ENCODE peak calls at places on chromosomes 16 and 17, in seven cellular contexts. J, O, F, Z, H, A and B are unnamed samples. For H3K4me1, the result is how much of the 10 kb centered on the place peaks cover.

GRCh38 chr17:78224226-78225087 is 7.0 kb upstream of the TMEM235 start:
- DNase-seq in A (no peak), Z (no peak), F (no peak), H (no peak), O (no peak), J (no peak), B (no peak)

GRCh38 chr16:30924086-30924714 is 828 bp downstream of the FBXL19 start:
- DNase-seq in J (peak), A (no peak), O (no peak), F (no peak), Z (no peak), H (no peak), B (no peak)

GRCh38 chr17:66437466-66438026 is 135.1 kb downstream of the PRKCA start:
- DNase-seq in O (no peak), F (no peak), Z (no peak), J (no peak), H (no peak), A (no peak), B (no peak)

GRCh38 chr16:16042076-16042475 is 92.7 kb downstream of the ABCC1 start:
- DNase-seq in F (peak), O (no peak), H (peak), Z (no peak), A (no peak), J (no peak), B (no peak)

GRCh38 chr16:87963400-87963799 is 12.2 kb downstream of the BANP start:
- DNase-seq in A (no peak), H (peak), J (no peak), Z (no peak), F (peak), O (no peak), B (peak)

GRCh38 chr16:27475561-27475960 is 73.6 kb downstream of the IL21R start:
- DNase-seq in O (no peak), H (peak), Z (no peak), J (no peak), A (no peak), F (no peak), B (no peak)

GRCh38 chr17:45110676-45111611 is 21.4 kb downstream of the PLCD3 start:
- DNase-seq in Z (no peak), F (no peak), O (no peak), H (peak), A (no peak), J (no peak), B (no peak)

GRCh38 chr16:69131749-69132423 is 502 bp downstream of the CHTF8 start:
- DNase-seq in H (peak), Z (peak), J (peak), O (peak), A (peak), F (peak), B (peak)

GRCh38 chr17:76504117-76504516 is 2.9 kb upstream of the RHBDF2 start:
- DNase-seq in O (no peak), A (no peak), J (peak), Z (no peak), H (no peak), F (peak), B (no peak)

GRCh38 chr16:984106-984505 is 2.5 kb downstream of the SOX8 start:
- DNase-seq in J (peak), Z (no peak), F (no peak), A (no peak), O (no peak), H (no peak), B (no peak)

GRCh38 chr16:87457724-87458423 is 35.0 kb downstream of the ZCCHC14 start:
- DNase-seq in F (peak), A (peak), O (no peak), H (peak), Z (no peak), J (no peak), B (no peak)

GRCh38 chr17:15999974-16000827 is 577 bp downstream of the TTC19 start:
- DNase-seq in F (peak), O (no peak), Z (no peak), J (peak), H (peak), A (no peak), B (no peak)

GRCh38 chr17:28693866-28694265 is 17.8 kb downstream of the PROCA1 start:
- DNase-seq in H (no peak), O (no peak), J (no peak), Z (no peak), F (no peak), A (no peak), B (no peak)

GRCh38 chr16:55543470-55543869 is 23.0 kb upstream of the CAPNS2 start:
- DNase-seq in F (peak), A (no peak), H (no peak), O (no peak), J (peak), Z (no peak), B (no peak)

GRCh38 chr17:48062273-48062672 is 14.1 kb downstream of the NFE2L1 start:
- DNase-seq in F (no peak), J (no peak), O (no peak), A (no peak), H (no peak), Z (no peak), B (no peak)

GRCh38 chr16:9885876-9886275 is 296.4 kb downstream of the GRIN2A start:
- DNase-seq in Z (no peak), O (no peak), F (no peak), A (no peak), J (no peak), H (no peak), B (no peak)

GRCh38 chr16:28492511-28492910 is 637 bp upstream of the CLN3 start:
- DNase-seq in J (no peak), F (no peak), Z (no peak), A (no peak), H (no peak), O (no peak), B (no peak)
- H3K4me3 ChIP-seq in J (peak), F (peak), Z (peak), A (peak), H (peak), O (peak), B (peak)

GRCh38 chr16:11254913-11255736 is 879 bp downstream of the SOCS1 start:
- DNase-seq in H (peak), F (peak), Z (peak), O (peak), J (peak), A (no peak), B (peak)
- H3K4me1 ChIP-seq in H (under half), F (under half), Z (under half), O (under half), J (under half), A (under half), B (half or more)

GRCh38 chr17:7579839-7580630 is 597 bp downstream of the CD68 start:
- DNase-seq in F (no peak), O (no peak), H (no peak), J (no peak), A (no peak), Z (no peak), B (no peak)
- H3K4me3 ChIP-seq in F (no peak), O (peak), H (no peak), J (no peak), A (no peak), Z (peak), B (peak)

DNA sequence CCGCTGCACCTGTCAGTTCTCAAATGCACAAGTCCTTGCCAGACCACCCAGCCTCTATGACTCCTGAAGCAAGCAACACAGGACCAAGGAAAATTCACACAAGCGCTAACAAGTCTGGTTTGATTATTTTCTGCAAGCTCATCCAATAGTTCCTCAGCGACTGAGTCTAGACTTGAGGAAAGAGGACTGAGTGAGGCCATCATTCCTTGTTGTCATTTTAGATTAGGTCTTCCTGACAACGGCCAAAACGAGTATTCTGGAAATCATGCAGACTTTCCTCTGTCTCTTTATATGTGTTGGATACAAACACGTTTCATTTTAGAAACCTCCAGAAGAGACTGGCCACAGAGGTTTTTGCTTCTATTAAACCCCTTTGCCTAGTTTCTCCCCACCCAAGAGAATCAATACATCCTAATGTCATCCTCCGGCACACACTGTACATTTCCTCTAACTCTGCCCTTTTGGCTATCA is 561 bp downstream of the CCDC47 start:
- DNase-seq in J (peak), A (no peak), Z (no peak), O (no peak), F (peak), H (peak), B (no peak)
- H3K4me1 ChIP-seq in J (under half), A (under half), Z (under half), O (under half), F (under half), H (under half), B (half or more)

GRCh38 chr17:69084911-69085310 is 24.2 kb upstream of the ABCA9 start:
- DNase-seq in F (no peak), Z (no peak), J (peak), O (no peak), A (no peak), H (no peak), B (no peak)
- H3K4me3 ChIP-seq in F (no peak), Z (no peak), J (no peak), O (no peak), A (no peak), H (no peak), B (no peak)